ENCODE peak calls at places on chromosomes 16 and 17, in five cellular contexts. I is endothelial cell of umbilical vein, B is GM12878, P is stomach, N is H1. D is an unnamed sample.

GRCh38 chr16:57251352-57251751 is 6.3 kb downstream of the ARL2BP start:
- DNase-seq in I (no peak), B (no peak), P (no peak), N (no peak), D (no peak)

GRCh38 chr17:74431568-74432483 is at the start of gene GPRC5C:
- DNase-seq in I (no peak), B (no peak), P (peak), N (peak), D (peak)

GRCh38 chr16:65038125-65038524 is 83.7 kb downstream of the CDH11 start:
- DNase-seq in I (no peak), B (no peak), P (no peak), N (no peak), D (no peak)

GRCh38 chr17:76475302-76475701 is 7.9 kb downstream of the AANAT start:
- DNase-seq in I (no peak), B (no peak), P (no peak), N (no peak), D (no peak)

GRCh38 chr16:87554754-87555427 is 47.4 kb upstream of the JPH3 start:
- DNase-seq in I (no peak), B (no peak), P (no peak), N (no peak), D (no peak)

GRCh38 chr16:47711809-47712208 is 250.7 kb downstream of the PHKB start:
- DNase-seq in I (no peak), B (no peak), P (no peak), N (no peak), D (no peak)

GRCh38 chr16:48384982-48385271 is 286 bp downstream of the SIAH1 start:
- DNase-seq in I (no peak), B (no peak), P (no peak), N (no peak), D (no peak)

GRCh38 chr17:39625198-39625769 is 1.5 kb upstream of the PPP1R1B start:
- DNase-seq in I (no peak), B (no peak), P (no peak), N (no peak), D (no peak)

GRCh38 chr17:68909066-68909465 is 46.1 kb downstream of the ABCA8 start:
- DNase-seq in I (peak), B (peak), P (no peak), N (no peak), D (no peak)

GRCh38 chr17:67093348-67093747 is 49.0 kb downstream of the CACNG1 start:
- DNase-seq in I (no peak), B (no peak), P (no peak), N (no peak), D (no peak)

GRCh38 chr17:37429442-37429841 is 22.8 kb downstream of the TADA2A start:
- DNase-seq in I (no peak), B (no peak), P (no peak), N (no peak), D (no peak)

GRCh38 chr17:9811086-9811485 is 10.8 kb downstream of the GSG1L2 start:
- DNase-seq in I (no peak), B (no peak), P (no peak), N (no peak), D (no peak)

GRCh38 chr17:622356-622755 is 92.3 kb downstream of the VPS53 start:
- DNase-seq in I (peak), B (no peak), P (no peak), N (no peak), D (no peak)

GRCh38 chr17:79838541-79839274 is 532 bp downstream of the CBX4 start:
- DNase-seq in I (peak), B (no peak), P (peak), N (peak), D (peak)

GRCh38 chr17:10357768-10358167 is 15.0 kb downstream of the MYH13 start:
- DNase-seq in I (no peak), B (no peak), P (no peak), N (peak), D (no peak)

GRCh38 chr17:30521766-30522165 is 44.6 kb downstream of the GOSR1 start:
- DNase-seq in I (no peak), B (no peak), P (no peak), N (no peak), D (no peak)

GRCh38 chr16:66292241-66292935 is 74.1 kb upstream of the CDH5 start:
- DNase-seq in I (no peak), B (no peak), P (no peak), N (no peak), D (no peak)

GRCh38 chr17:79729761-79730160 is 982 bp upstream of the ENPP7 start:
- DNase-seq in I (no peak), B (no peak), P (no peak), N (no peak), D (no peak)

GRCh38 chr17:56898874-56899273 is 15.0 kb downstream of the TRIM25 start:
- DNase-seq in I (no peak), B (no peak), P (no peak), N (no peak), D (no peak)

GRCh38 chr16:5058476-5058875 is 7.3 kb downstream of the C16orf89 start:
- DNase-seq in I (peak), B (no peak), P (no peak), N (peak), D (peak)

GRCh38 chr17:65559802-65560627 is 1.4 kb downstream of the AXIN2 start:
- DNase-seq in I (peak), B (no peak), P (peak), N (peak), D (peak)

GRCh38 chr16:27677300-27677699 is 127.4 kb downstream of the KATNIP start:
- DNase-seq in I (peak), B (no peak), P (no peak), N (no peak), D (no peak)

GRCh38 chr16:89334050-89334449 is 116.5 kb downstream of the ZNF778 start:
- DNase-seq in I (no peak), B (no peak), P (no peak), N (no peak), D (no peak)

GRCh38 chr17:42120161-42121065 is 754 bp downstream of the KAT2A start:
- DNase-seq in I (no peak), B (no peak), P (no peak), N (peak), D (no peak)

GRCh38 chr16:1420111-1420539 is 422 bp downstream of the UQCC4 start:
- DNase-seq in I (no peak), B (no peak), P (no peak), N (no peak), D (no peak)

GRCh38 chr16:24729967-24730815 is 740 bp downstream of the TNRC6A start:
- DNase-seq in I (peak), B (no peak), P (peak), N (no peak), D (no peak)

GRCh38 chr16:89729863-89730574 is 8.7 kb downstream of the ZNF276 start:
- DNase-seq in I (no peak), B (no peak), P (no peak), N (no peak), D (no peak)

GRCh38 chr17:78252701-78253635 is 21.5 kb downstream of the TMEM235 start:
- DNase-seq in I (no peak), B (no peak), P (no peak), N (no peak), D (peak)

GRCh38 chr17:7747586-7747985 is 30.0 kb downstream of the DNAH2 start:
- DNase-seq in I (no peak), B (no peak), P (no peak), N (no peak), D (no peak)

GRCh38 chr17:43839670-43840101 is 6.7 kb upstream of the MPP3 start:
- DNase-seq in I (no peak), B (no peak), P (peak), N (no peak), D (peak)

GRCh38 chr17:67211742-67212141 is 33.3 kb downstream of the HELZ start:
- DNase-seq in I (no peak), B (no peak), P (no peak), N (no peak), D (no peak)

GRCh38 chr17:156946-157345 is 19.6 kb downstream of the SCGB1C2 start:
- DNase-seq in I (no peak), B (no peak), P (no peak), N (no peak), D (no peak)

GRCh38 chr16:25298165-25298872 is 40.7 kb upstream of the ZKSCAN2 start:
- DNase-seq in I (no peak), B (no peak), P (no peak), N (no peak), D (no peak)

GRCh38 chr16:67760206-67760605 is 41.1 kb upstream of the GFOD2 start:
- DNase-seq in I (no peak), B (no peak), P (no peak), N (no peak), D (no peak)

GRCh38 chr17:76191891-76192290 is 48.4 kb downstream of the RNF157 start:
- DNase-seq in I (no peak), B (peak), P (no peak), N (no peak), D (no peak)

GRCh38 chr17:68383443-68384321 is 73.6 kb downstream of the WIPI1 start:
- DNase-seq in I (peak), B (no peak), P (no peak), N (no peak), D (no peak)

GRCh38 chr17:2012499-2012898 is 12.6 kb downstream of the RTN4RL1 start:
- DNase-seq in I (no peak), B (no peak), P (no peak), N (no peak), D (no peak)

GRCh38 chr17:2008332-2009126 is 16.6 kb downstream of the RTN4RL1 start:
- DNase-seq in I (no peak), B (no peak), P (no peak), N (no peak), D (no peak)

GRCh38 chr17:2009737-2010136 is 15.4 kb downstream of the RTN4RL1 start:
- DNase-seq in I (no peak), B (no peak), P (no peak), N (no peak), D (no peak)

GRCh38 chr17:2013994-2014317 is 11.2 kb downstream of the RTN4RL1 start:
- DNase-seq in I (no peak), B (no peak), P (no peak), N (no peak), D (no peak)

GRCh38 chr17:2011421-2012371 is 13.4 kb downstream of the RTN4RL1 start:
- DNase-seq in I (no peak), B (no peak), P (peak), N (no peak), D (no peak)
- TF ChIP-seq POLR2AphosphoS5 in I (no peak), B (no peak), P (no peak), N (no peak), D (no peak)

DNA sequence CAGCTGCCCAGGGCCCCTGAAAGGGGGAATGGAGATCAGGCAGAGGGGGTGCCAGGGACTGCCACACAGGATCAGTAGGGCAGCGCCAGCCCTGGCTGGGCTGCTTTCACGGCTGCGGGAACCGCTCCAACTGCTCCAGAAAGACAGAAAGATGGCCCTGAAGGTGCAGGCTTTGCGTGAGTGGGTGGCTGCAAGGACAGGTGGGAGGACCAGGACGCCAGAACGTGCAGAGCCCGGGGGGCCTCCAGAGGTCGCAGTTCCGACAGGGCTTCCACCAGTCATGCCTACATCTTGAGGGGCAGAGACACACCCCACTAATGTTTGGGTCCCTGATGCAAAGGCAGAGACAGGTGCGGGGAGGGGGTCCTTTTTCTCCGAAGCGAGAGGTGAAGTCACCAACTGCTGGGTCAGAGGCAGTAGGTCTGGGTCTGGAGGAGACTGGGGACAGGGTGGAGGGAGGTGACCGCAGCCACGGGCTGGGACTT is 790 bp upstream of the ATP6V0C start:
- DNase-seq in I (no peak), B (no peak), P (no peak), N (peak), D (peak)
- TF ChIP-seq CTCF in I (no peak), B (peak), P (no peak), N (peak), D (peak)

DNA sequence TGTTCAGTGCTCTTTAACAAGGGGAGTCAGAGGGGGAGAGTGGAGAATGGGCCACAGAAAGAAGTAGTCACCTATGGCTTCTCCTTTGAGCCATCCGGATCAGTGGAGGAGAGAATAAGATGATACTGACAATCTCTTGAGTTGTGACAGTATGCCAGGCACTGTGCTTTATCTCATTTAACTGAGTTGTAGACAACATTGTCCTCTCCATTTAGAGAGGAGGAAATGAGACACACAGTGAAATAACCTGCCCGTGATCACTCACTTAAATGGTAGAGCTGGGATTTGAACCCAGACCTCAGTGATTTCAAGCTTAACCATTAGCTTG is 17.8 kb upstream of the EEF2K start:
- DNase-seq in I (no peak), B (no peak), P (no peak), N (no peak), D (no peak)
- TF ChIP-seq POLR2AphosphoS5 in I (no peak), B (no peak), P (no peak), N (no peak), D (no peak)

DNA sequence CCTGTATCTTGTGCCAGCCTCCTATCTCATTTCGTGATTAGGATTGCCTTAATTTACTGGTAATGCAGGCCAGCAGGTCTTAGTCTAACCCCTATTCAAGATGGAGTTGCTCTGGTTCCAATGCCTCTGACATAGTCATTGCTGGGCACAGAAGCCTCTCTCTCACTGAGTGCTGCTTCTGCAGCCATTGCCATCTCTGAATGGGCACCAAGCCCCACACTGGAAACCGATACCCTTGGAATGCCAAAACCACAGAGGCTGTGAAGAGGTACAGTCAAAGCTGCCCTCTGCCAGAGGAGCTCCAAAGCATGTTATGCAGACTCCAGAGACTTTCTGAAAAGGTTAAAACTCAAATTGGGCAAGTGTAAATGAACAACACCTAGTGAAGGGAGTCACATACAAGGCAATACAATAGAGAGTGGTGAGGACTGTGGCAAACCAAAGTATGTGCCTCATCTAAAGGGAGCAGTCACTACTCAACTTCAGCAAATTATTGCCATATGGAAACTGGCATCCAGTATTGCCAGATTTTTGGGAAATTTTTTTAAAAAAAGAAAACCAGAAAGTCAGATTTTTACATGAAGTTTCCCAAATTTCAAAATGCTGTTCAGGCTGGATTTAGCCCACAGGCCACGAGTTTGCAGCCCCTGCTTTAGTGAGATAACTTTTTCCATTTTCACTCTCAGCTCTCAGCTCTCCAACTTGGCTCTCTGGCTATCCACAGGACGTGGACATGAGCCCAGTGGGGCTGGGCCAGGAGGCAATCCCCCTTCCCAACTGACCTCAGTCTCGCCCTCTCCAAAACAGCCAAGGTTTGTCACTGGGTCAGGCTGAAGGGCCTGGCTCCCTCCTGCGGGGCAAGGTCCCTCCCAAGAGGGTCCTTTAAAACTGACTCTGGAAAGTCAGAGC is 2.1 kb upstream of the MMP2 start:
- DNase-seq in I (no peak), B (no peak), P (no peak), N (no peak), D (no peak)
- TF ChIP-seq CTCF in I (no peak), B (no peak), P (no peak), N (no peak), D (no peak)

GRCh38 chr17:4967539-4968165 is at the start of gene SPAG7:
- DNase-seq in I (peak), B (peak), P (peak), N (peak), D (peak)
- TF ChIP-seq POLR2AphosphoS5 in I (peak), B (peak), P (peak), N (peak), D (peak)

GRCh38 chr17:34382586-34383224 is 19.7 kb upstream of the CCL1 start:
- DNase-seq in I (peak), B (peak), P (no peak), N (no peak), D (peak)
- TF ChIP-seq CTCF in I (no peak), B (no peak), P (no peak), N (no peak), D (no peak)

DNA sequence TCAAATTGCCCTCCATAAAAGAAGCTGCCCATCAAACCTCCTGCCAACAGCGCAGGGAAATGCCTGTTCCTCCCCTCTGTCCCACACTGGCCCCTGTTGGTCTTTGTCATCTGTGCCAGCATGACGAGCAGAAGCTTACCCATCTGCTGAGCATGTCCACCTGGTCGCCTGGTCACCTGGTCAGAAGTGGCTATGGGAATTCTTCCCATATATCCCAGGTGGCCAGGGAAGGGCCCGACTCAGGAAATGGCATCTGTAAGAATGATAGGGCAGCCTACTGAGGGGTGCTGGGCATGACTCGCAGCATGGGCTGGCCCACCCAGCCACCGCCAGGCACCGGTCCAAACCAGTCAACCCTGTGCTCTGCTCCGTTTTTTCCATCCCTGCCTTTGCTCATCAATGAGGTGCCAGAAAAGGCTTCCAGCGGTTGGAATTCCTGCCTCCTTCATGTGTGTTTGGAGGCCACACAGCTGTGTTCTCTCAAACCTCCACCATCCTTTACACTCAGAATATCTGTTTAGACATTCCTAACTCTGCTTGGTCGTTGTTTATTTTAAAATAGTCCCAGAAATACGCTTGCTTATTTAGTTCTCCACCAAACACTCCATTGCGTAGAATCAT is 145.2 kb downstream of the CLEC16A start:
- DNase-seq in I (no peak), B (no peak), P (peak), N (no peak), D (no peak)
- TF ChIP-seq POLR2AphosphoS5 in I (no peak), B (no peak), P (peak), N (no peak), D (no peak)

GRCh38 chr17:17345686-17346427 is 42.7 kb downstream of the NT5M start:
- DNase-seq in I (no peak), B (no peak), P (peak), N (peak), D (peak)

GRCh38 chr17:17343160-17343735 is 40.1 kb downstream of the NT5M start:
- DNase-seq in I (no peak), B (no peak), P (peak), N (no peak), D (peak)

GRCh38 chr17:17343896-17344506 is 40.8 kb downstream of the NT5M start:
- DNase-seq in I (no peak), B (no peak), P (peak), N (peak), D (peak)

GRCh38 chr17:17345294-17345597 is 42.1 kb downstream of the NT5M start:
- DNase-seq in I (no peak), B (no peak), P (peak), N (peak), D (peak)

GRCh38 chr17:17344507-17345293 is 41.5 kb downstream of the NT5M start:
- DNase-seq in I (no peak), B (no peak), P (peak), N (peak), D (peak)
- TF ChIP-seq CTCF in I (no peak), B (no peak), P (no peak), N (no peak), D (no peak)